ENCODE peak calls at places on chromosomes 5 and 9, in five cellular contexts. H is NCI-H2081; O is AG09309; Z is stomach; Y is effector memory CD4-positive, alpha-beta T cell. J is an unnamed sample.

GRCh38 chr5:132752581-132753125 is 5.4 kb downstream of the CCNI2 start:
- DNase-seq in H (no peak), Y (no peak), O (no peak), Z (no peak), J (no peak)

GRCh38 chr5:32504923-32505596 is 60.5 kb upstream of the ZFR start:
- DNase-seq in H (peak; percentile 99), O (peak; percentile 94), Y (no peak), Z (no peak), J (no peak)

GRCh38 chr5:126544087-126544740 is 50.8 kb downstream of the ALDH7A1 start:
- DNase-seq in Y (no peak), H (peak; percentile 51), Z (peak; percentile 40), O (no peak), J (no peak)

GRCh38 chr5:93342563-93343061 is 238.4 kb downstream of the NR2F1-AS1 start:
- DNase-seq in Y (no peak), H (no peak), Z (no peak), O (no peak), J (no peak)

GRCh38 chr5:132013006-132013689 is 1.7 kb upstream of the ACSL6 start:
- DNase-seq in O (no peak), Z (peak; percentile 18), H (no peak), Y (no peak), J (peak; percentile 5)

GRCh38 chr9:99822596-99823391 is 1.1 kb downstream of the NR4A3 start:
- DNase-seq in O (no peak), H (peak; percentile 13), Z (peak; percentile 42), Y (no peak), J (peak; percentile 37)

GRCh38 chr9:134283111-134283515 is 43.1 kb upstream of the RXRA start:
- DNase-seq in H (no peak), Z (peak; percentile 91), O (peak; percentile 25), Y (no peak), J (no peak)

GRCh38 chr5:76715734-76716455 is at the start of gene F2R:
- DNase-seq in Y (peak; percentile 30), O (no peak), Z (peak; percentile 38), H (peak; percentile 34), J (peak; percentile 29)

GRCh38 chr9:135791431-135792267 is 89.7 kb downstream of the KCNT1 start:
- DNase-seq in Y (no peak), O (no peak), H (no peak), Z (no peak), J (no peak)

GRCh38 chr5:139774980-139775654 is 20.5 kb upstream of the PSD2 start:
- DNase-seq in H (no peak), O (no peak), Y (peak; percentile 51), Z (peak; percentile 77), J (no peak)

GRCh38 chr9:13149454-13149853 is 130.0 kb downstream of the MPDZ start:
- DNase-seq in O (no peak), Y (no peak), Z (no peak), H (peak; percentile 82), J (no peak)

GRCh38 chr9:125486576-125486975 is 220.4 kb downstream of the MAPKAP1 start:
- DNase-seq in Z (no peak), Y (no peak), H (no peak), O (no peak), J (no peak)

GRCh38 chr5:94361161-94361560 is 257.2 kb downstream of the KIAA0825 start:
- DNase-seq in O (peak; percentile 5), H (no peak), Z (no peak), Y (no peak), J (no peak)

GRCh38 chr5:81773148-81773547 is 22.3 kb upstream of the SSBP2 start:
- DNase-seq in O (no peak), Z (no peak), H (no peak), Y (no peak), J (no peak)

GRCh38 chr5:37789991-37790390 is 49.9 kb downstream of the GDNF start:
- DNase-seq in H (no peak), Y (no peak), Z (no peak), O (no peak), J (no peak)

GRCh38 chr5:14410068-14410941 is 171.3 kb upstream of the OTULINL start:
- DNase-seq in O (no peak), Z (no peak), Y (no peak), H (no peak), J (no peak)

GRCh38 chr5:177128551-177128976 is 5.0 kb upstream of the NSD1 start:
- DNase-seq in Y (no peak), Z (no peak), O (no peak), H (no peak), J (no peak)

GRCh38 chr5:71651554-71651953 is 64.4 kb downstream of the MCCC2 start:
- DNase-seq in H (no peak), Z (no peak), O (no peak), Y (no peak), J (no peak)

GRCh38 chr9:136995772-136996308 is 528 bp downstream of the CLIC3 start:
- DNase-seq in H (peak; percentile 38), O (no peak), Y (no peak), Z (peak; percentile 61), J (no peak)

GRCh38 chr9:121808781-121809180 is 157.3 kb downstream of the DAB2IP start:
- DNase-seq in Y (no peak), Z (no peak), O (no peak), H (no peak), J (no peak)

GRCh38 chr5:91328743-91329142 is 54.4 kb downstream of the ARRDC3 start:
- DNase-seq in H (no peak), Z (no peak), O (no peak), Y (no peak), J (no peak)

GRCh38 chr9:18542837-18543405 is 69.0 kb downstream of the ADAMTSL1 start:
- DNase-seq in H (no peak), O (no peak), Y (no peak), Z (no peak), J (no peak)

GRCh38 chr5:158589939-158590338 is 509.8 kb downstream of the EBF1 start:
- DNase-seq in Y (no peak), H (no peak), O (no peak), Z (no peak), J (no peak)

GRCh38 chr5:150261231-150261630 is 28.3 kb downstream of the CAMK2A start:
- DNase-seq in O (no peak), H (no peak), Y (no peak), Z (no peak), J (no peak)

GRCh38 chr9:9215050-9215449 is 1397.8 kb downstream of the PTPRD start:
- DNase-seq in Y (no peak), O (no peak), H (no peak), Z (no peak), J (no peak)

GRCh38 chr5:43523662-43524072 is 8.7 kb upstream of the C5orf34 start:
- DNase-seq in O (no peak), Z (no peak), H (no peak), Y (no peak), J (no peak)

GRCh38 chr9:37293664-37294524 is 128.6 kb upstream of the GRHPR start:
- DNase-seq in Y (no peak), H (peak; percentile 39), O (no peak), Z (no peak), J (no peak)

GRCh38 chr9:106731910-106732309 is 131.1 kb upstream of the ZNF462 start:
- DNase-seq in O (no peak), Z (no peak), Y (no peak), H (peak; percentile 96), J (no peak)

GRCh38 chr5:128736567-128736966 is 198.5 kb upstream of the FBN2 start:
- DNase-seq in H (no peak), Z (no peak), O (no peak), Y (no peak), J (no peak)

GRCh38 chr5:55101556-55102276 is 730 bp upstream of the GZMA start:
- DNase-seq in Z (no peak), O (no peak), Y (no peak), H (no peak), J (no peak)

GRCh38 chr5:90645024-90645610 is 86.5 kb downstream of the ADGRV1 start:
- DNase-seq in Y (no peak), H (no peak), O (no peak), Z (no peak), J (no peak)

GRCh38 chr5:142289708-142290573 is 34.9 kb downstream of the SPRY4 start:
- DNase-seq in Y (no peak), H (no peak), Z (no peak), O (no peak), J (no peak)

GRCh38 chr9:109910616-109911568 is 130.9 kb downstream of the PALM2AKAP2 start:
- DNase-seq in Z (no peak), H (no peak), O (peak; percentile 54), Y (no peak), J (no peak)

GRCh38 chr9:94056442-94056974 is 27.8 kb upstream of the PTPDC1 start:
- DNase-seq in Z (no peak), H (no peak), Y (no peak), O (peak; percentile 35), J (no peak)

GRCh38 chr9:36053971-36054370 is 17.3 kb downstream of the RECK start:
- DNase-seq in O (no peak), Y (no peak), Z (no peak), H (no peak), J (no peak)

GRCh38 chr5:54306893-54307292 is 3.5 kb downstream of the ARL15 start:
- DNase-seq in H (no peak), Z (no peak), O (no peak), Y (no peak), J (no peak)

GRCh38 chr9:115262477-115262876 is 144.5 kb upstream of the TNC start:
- DNase-seq in Y (no peak), H (peak; percentile 100), Z (peak; percentile 78), O (peak; percentile 89), J (peak; percentile 84)

GRCh38 chr5:53569486-53569885 is 9.0 kb downstream of the NDUFS4 start:
- DNase-seq in H (no peak), Y (no peak), Z (no peak), O (no peak), J (no peak)

GRCh38 chr5:36600847-36601527 is 5.4 kb upstream of the SLC1A3 start:
- DNase-seq in O (no peak), Z (no peak), H (peak; percentile 92), Y (no peak), J (no peak)

GRCh38 chr5:2695200-2695891 is 56.1 kb downstream of the IRX2 start:
- DNase-seq in H (no peak), Z (peak; percentile 44), Y (no peak), O (no peak), J (no peak)

J was measured in pancreas.